ENCODE peak calls at places on chromosomes 16 and 17, in five cellular contexts. A is DND-41, W is fibroblast of lung, E is stomach, N is neural progenitor cell. U is an unnamed sample.

GRCh38 chr17:2146132-2146871 is 91.4 kb downstream of the HIC1 start:
- DNase-seq in N (no peak), E (no peak), W (peak), A (no peak), U (no peak)

GRCh38 chr17:70078549-70078948 is 3.5 kb downstream of the KCNJ16 start:
- DNase-seq in N (no peak), A (no peak), W (no peak), E (no peak), U (no peak)

GRCh38 chr17:9457005-9457404 is 118.6 kb downstream of the STX8 start:
- DNase-seq in A (no peak), W (no peak), N (no peak), E (no peak), U (no peak)

GRCh38 chr16:14215941-14216340 is 144.8 kb downstream of the MRTFB start:
- DNase-seq in E (no peak), W (no peak), N (no peak), A (no peak), U (no peak)

GRCh38 chr16:81485824-81486554 is 41.4 kb downstream of the CMIP start:
- DNase-seq in A (no peak), W (peak), N (no peak), E (no peak), U (no peak)

GRCh38 chr17:7258731-7259554 is 3.3 kb downstream of the CLDN7 start:
- DNase-seq in N (no peak), E (no peak), A (no peak), W (peak), U (no peak)

GRCh38 chr16:49726155-49726554 is 129.8 kb downstream of the ZNF423 start:
- DNase-seq in A (no peak), E (no peak), W (no peak), N (no peak), U (no peak)

GRCh38 chr17:3732171-3732570 is 8.5 kb downstream of the HASPIN start:
- DNase-seq in W (no peak), N (no peak), A (no peak), E (no peak), U (peak)

GRCh38 chr17:50534222-50534978 is 1.9 kb downstream of the EPN3 start:
- DNase-seq in A (no peak), W (peak), E (peak), N (peak), U (no peak)

GRCh38 chr17:48871551-48872351 is 20.8 kb upstream of the ATP5MC1 start:
- DNase-seq in N (no peak), A (no peak), E (peak), W (no peak), U (no peak)

DNA sequence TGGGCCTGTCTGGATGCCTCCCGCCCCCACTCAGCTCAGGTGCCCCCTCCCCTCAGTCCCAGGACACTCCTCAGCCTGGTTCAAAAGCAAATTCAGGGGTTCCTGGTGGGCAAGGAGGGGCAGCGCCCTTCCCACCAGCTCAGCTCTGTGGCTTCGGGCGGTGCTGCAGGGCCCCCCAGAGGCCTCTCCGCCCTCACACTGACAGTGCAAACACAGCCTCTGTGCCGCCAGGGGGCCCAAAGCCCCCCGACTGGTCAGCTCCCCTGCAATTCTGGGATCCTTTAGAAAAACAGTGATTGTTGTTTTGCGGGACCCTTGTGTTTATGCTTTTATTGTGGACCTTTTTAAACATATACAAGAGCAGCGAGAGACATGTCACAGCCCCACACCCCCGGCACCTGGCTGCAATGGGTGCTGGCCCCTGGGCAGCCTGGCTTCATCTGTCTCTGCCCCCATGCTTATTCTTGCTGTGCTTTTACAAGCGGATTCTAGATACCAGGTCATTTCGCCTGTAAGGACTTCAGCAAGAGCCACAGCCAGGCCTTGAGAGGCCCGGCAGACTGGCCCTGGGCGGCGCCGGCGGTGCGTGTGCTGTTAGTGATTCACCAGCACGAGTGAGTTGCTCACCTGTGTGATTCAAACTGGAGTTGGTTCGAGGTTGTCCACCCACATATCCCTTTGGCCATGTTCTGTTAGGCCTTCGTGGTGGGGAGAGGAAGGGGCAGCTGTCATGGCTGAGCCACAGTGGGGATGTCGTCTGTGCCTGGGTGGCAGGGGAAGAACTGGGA is 21.2 kb downstream of the ZNF469 start:
- DNase-seq in E (no peak), W (peak), N (peak), A (no peak), U (no peak)
- TF ChIP-seq CTCF in E (no peak), W (no peak), N (peak), A (peak), U (no peak)

DNA sequence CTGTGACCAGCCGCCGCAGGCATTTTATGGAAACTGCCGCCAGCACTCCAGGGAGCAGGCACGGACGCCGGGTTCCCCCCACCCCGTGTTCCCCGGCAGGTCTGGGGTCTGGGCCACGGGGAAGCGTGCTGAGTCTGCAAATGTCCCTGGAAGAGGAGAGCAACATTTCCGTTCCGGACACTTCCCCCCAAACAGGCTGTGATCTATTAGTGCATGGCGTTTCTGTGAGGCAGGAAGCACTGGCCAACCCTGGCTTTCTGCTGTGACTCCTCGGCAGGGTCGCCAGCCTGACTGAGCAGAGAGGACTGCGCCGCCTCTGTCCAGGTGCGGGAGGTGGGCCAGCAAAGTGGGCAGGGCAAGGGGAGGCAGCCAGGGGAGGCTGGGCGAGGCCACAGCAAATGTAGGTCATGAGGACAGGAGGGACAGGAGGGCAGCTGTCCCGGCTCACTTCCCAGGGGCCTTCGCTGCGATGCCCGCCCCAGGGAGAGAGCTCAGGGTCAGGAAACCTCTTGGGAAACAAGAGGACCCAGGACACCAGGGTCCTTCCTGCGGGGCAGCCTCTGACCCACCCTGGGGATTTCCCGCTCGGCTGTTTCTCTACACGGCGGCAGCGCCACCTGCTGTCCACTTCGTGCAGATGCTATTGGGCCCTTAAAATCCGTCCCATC is 9.5 kb downstream of the FOXF1 start:
- DNase-seq in W (peak), E (peak), A (peak), N (peak), U (peak)
- TF ChIP-seq CTCF in W (peak), E (peak), A (peak), N (peak), U (peak)

DNA sequence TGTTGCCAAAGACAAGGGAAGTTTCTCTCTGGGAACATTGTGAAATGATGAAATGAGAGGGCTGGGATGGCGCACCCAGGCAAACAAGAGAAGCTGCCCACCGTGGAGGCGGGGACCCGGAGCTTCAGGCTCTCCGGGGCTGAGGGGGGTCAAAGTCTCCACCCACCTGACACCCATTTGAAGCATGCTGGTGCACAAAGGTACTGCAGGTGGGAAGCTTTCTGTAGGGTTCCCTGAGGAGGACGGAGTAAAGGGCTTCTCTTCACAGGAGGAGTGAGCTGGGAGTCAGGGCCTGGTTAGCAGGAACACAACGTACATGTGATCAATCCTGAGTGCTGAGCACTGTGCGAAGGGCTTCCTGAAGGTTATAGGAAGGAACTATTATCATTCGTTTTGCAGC is 253.0 kb upstream of the RPL38 start:
- DNase-seq in N (no peak), W (no peak), A (no peak), E (peak), U (no peak)
- TF ChIP-seq CTCF in N (no peak), W (no peak), A (no peak), E (no peak), U (no peak)

DNA sequence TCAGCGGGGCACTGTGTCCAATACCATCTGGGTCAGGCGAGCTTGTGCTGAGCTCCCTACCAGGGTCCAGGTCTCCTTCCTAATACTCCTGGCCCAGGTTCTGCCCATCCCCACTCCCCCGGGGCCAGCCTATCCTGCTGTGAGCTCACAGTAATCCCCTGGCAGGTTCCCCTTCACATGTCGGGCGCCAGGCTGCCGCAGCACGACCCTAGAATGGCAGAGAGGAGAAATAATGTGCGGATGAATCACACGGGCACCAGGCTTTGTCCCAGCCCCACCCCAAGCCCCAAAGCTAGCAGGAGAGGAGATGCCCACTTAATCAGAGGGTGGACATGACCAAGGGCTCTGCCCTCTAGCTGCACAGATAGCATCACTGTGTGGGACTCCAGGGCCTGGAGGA is 39.6 kb downstream of the ST3GAL2 start:
- DNase-seq in N (no peak), E (no peak), W (no peak), A (no peak), U (no peak)
- TF ChIP-seq CTCF in N (no peak), E (no peak), W (no peak), A (no peak), U (no peak)

DNA sequence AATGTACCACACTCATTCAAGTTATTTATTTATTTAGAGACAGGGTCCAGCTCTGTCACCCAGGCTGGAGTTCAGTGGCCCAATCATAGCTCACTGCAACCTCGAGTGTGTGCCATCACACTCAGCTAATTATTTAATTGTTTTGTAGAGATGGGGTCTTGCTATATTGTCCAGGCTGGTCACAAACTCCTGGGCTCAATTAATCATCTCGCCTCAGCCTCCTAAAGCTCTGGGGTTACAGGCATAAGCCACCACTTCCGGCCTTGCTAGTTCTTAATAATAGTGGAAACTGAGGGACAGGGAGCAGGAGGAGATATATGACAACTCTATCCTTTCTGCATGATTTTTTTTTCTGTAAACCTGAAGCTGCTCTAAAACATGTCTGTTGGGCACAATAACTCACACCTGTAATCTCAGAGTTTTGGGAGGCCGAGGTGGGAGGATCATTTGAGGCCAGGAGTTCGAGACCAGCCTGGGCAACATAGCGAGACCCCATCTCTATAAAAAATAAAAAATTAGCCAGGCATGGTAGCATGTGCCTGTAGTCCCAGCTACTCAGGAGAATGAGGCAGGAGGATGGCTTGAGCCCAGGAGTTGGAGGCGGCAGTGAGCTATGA is 11.7 kb upstream of the EXOC7 start:
- DNase-seq in W (no peak), E (no peak), A (no peak), N (no peak), U (no peak)
- TF ChIP-seq CTCF in W (no peak), E (no peak), A (no peak), N (no peak), U (no peak)

U was measured in GM13977.